ENCODE peak calls at places on chromosomes 13 and 19, in five cellular contexts. Y is heart right ventricle, G is psoas muscle, J is ovary, Q is A549. D is an unnamed sample.

GRCh38 chr19:48393196-48393558 is 291 bp upstream of the GRIN2D start:
- DNase-seq in Y (no peak), G (no peak), J (no peak), Q (peak; percentile 51), D (no peak)

GRCh38 chr19:18842166-18842565 is 10.4 kb downstream of the UPF1 start:
- DNase-seq in Y (no peak), G (no peak), J (no peak), Q (no peak), D (no peak)

GRCh38 chr19:8585894-8586750 is 8.9 kb upstream of the MYO1F start:
- DNase-seq in Y (no peak), G (no peak), J (no peak), Q (peak; percentile 61), D (peak; percentile 59)

GRCh38 chr13:37621811-37622361 is 23.3 kb upstream of the POSTN start:
- DNase-seq in Y (no peak), G (no peak), J (peak; percentile 12), Q (no peak), D (peak; percentile 31)

GRCh38 chr13:40190656-40191100 is 475.8 kb downstream of the FOXO1 start:
- DNase-seq in Y (no peak), G (peak; percentile 40), J (no peak), Q (no peak), D (no peak)

GRCh38 chr19:41323430-41324125 is 13.6 kb downstream of the CCDC97 start:
- DNase-seq in Y (no peak), G (peak; percentile 81), J (peak; percentile 85), Q (peak; percentile 87), D (no peak)

GRCh38 chr13:19581675-19582074 is 20.3 kb upstream of the TPTE2 start:
- DNase-seq in Y (no peak), G (no peak), J (no peak), Q (no peak), D (no peak)

GRCh38 chr19:1281270-1281894 is 4.3 kb upstream of the EFNA2 start:
- DNase-seq in Y (no peak), G (no peak), J (no peak), Q (no peak), D (no peak)

GRCh38 chr19:3129112-3129511 is 6.7 kb upstream of the GNA15 start:
- DNase-seq in Y (no peak), G (no peak), J (no peak), Q (peak; percentile 51), D (no peak)

GRCh38 chr13:63595811-63596210 is 2180.2 kb upstream of the PCDH20 start:
- DNase-seq in Y (no peak), G (no peak), J (no peak), Q (no peak), D (no peak)

GRCh38 chr13:37473035-37473434 is 125.5 kb downstream of the POSTN start:
- DNase-seq in Y (no peak), G (no peak), J (no peak), Q (no peak), D (no peak)

GRCh38 chr13:113458218-113459065 is 5.2 kb upstream of the ADPRHL1 start:
- DNase-seq in Y (peak; percentile 43), G (no peak), J (no peak), Q (peak; percentile 21), D (no peak)

GRCh38 chr13:113209336-113209879 is at the start of gene CUL4A:
- DNase-seq in Y (peak; percentile 80), G (peak; percentile 84), J (peak; percentile 83), Q (peak; percentile 76), D (peak; percentile 77)

GRCh38 chr13:31587696-31588266 is 151.5 kb upstream of the RXFP2 start:
- DNase-seq in Y (no peak), G (no peak), J (no peak), Q (no peak), D (no peak)

GRCh38 chr19:6421075-6422014 is 3.3 kb downstream of the KHSRP start:
- DNase-seq in Y (no peak), G (no peak), J (no peak), Q (no peak), D (no peak)

GRCh38 chr19:3203754-3204645 is 18.3 kb downstream of the NCLN start:
- DNase-seq in Y (no peak), G (no peak), J (no peak), Q (no peak), D (no peak)

GRCh38 chr19:7454998-7455397 is 33.8 kb downstream of the PEX11G start:
- DNase-seq in Y (no peak), G (no peak), J (no peak), Q (no peak), D (no peak)

GRCh38 chr13:34765446-34766180 is 176.5 kb upstream of the NBEA start:
- DNase-seq in Y (no peak), G (no peak), J (no peak), Q (no peak), D (no peak)

GRCh38 chr13:110944121-110944967 is 29.5 kb upstream of the ANKRD10 start:
- DNase-seq in Y (peak; percentile 33), G (no peak), J (no peak), Q (peak; percentile 65), D (no peak)

GRCh38 chr13:101875717-101876393 is 423.4 kb downstream of the ITGBL1 start:
- DNase-seq in Y (no peak), G (no peak), J (no peak), Q (peak; percentile 28), D (no peak)

GRCh38 chr13:85277753-85278152 is 521.5 kb downstream of the SLITRK6 start:
- DNase-seq in Y (no peak), G (no peak), J (no peak), Q (peak; percentile 19), D (no peak)

GRCh38 chr19:4360641-4361151 is 17.3 kb downstream of the MPND start:
- DNase-seq in Y (no peak), G (no peak), J (peak; percentile 83), Q (no peak), D (no peak)

GRCh38 chr13:38755792-38756191 is 68.9 kb downstream of the FREM2 start:
- DNase-seq in Y (no peak), G (no peak), J (no peak), Q (no peak), D (no peak)

GRCh38 chr13:101767096-101767495 is 314.6 kb downstream of the ITGBL1 start:
- DNase-seq in Y (no peak), G (no peak), J (no peak), Q (no peak), D (no peak)

GRCh38 chr19:15673176-15673654 is 328 bp downstream of the CYP4F12 start:
- DNase-seq in Y (no peak), G (no peak), J (no peak), Q (peak; percentile 63), D (no peak)

GRCh38 chr19:48635263-48635965 is 1.8 kb downstream of the DBP start:
- DNase-seq in Y (peak; percentile 78), G (peak; percentile 80), J (peak; percentile 84), Q (peak; percentile 73), D (peak; percentile 70)

GRCh38 chr19:661427-662196 is 1.4 kb downstream of the RNF126 start:
- DNase-seq in Y (no peak), G (no peak), J (no peak), Q (no peak), D (no peak)

GRCh38 chr19:13063461-13064091 is 39.1 kb downstream of the LYL1 start:
- DNase-seq in Y (peak; percentile 75), G (peak; percentile 69), J (no peak), Q (no peak), D (no peak)

GRCh38 chr19:47376589-47377144 is 27.6 kb downstream of the DHX34 start:
- DNase-seq in Y (no peak), G (no peak), J (no peak), Q (no peak), D (no peak)

GRCh38 chr13:109387438-109387837 is 398.9 kb downstream of the IRS2 start:
- DNase-seq in Y (no peak), G (no peak), J (no peak), Q (no peak), D (no peak)

GRCh38 chr13:109390391-109390790 is 396.0 kb downstream of the IRS2 start:
- DNase-seq in Y (no peak), G (no peak), J (no peak), Q (no peak), D (no peak)

GRCh38 chr13:109389892-109390345 is 396.5 kb downstream of the IRS2 start:
- DNase-seq in Y (no peak), G (no peak), J (no peak), Q (no peak), D (no peak)

GRCh38 chr13:109393045-109393444 is 393.3 kb downstream of the IRS2 start:
- DNase-seq in Y (no peak), G (no peak), J (no peak), Q (no peak), D (no peak)

GRCh38 chr13:109389456-109389855 is 396.9 kb downstream of the IRS2 start:
- DNase-seq in Y (no peak), G (no peak), J (no peak), Q (no peak), D (no peak)
- H3K27ac ChIP-seq in Y (no peak overlapping the region), G (no peak overlapping the region), J (no peak overlapping the region), Q (no peak overlapping the region), D (peak overlapping the region; percentile 31)

DNA sequence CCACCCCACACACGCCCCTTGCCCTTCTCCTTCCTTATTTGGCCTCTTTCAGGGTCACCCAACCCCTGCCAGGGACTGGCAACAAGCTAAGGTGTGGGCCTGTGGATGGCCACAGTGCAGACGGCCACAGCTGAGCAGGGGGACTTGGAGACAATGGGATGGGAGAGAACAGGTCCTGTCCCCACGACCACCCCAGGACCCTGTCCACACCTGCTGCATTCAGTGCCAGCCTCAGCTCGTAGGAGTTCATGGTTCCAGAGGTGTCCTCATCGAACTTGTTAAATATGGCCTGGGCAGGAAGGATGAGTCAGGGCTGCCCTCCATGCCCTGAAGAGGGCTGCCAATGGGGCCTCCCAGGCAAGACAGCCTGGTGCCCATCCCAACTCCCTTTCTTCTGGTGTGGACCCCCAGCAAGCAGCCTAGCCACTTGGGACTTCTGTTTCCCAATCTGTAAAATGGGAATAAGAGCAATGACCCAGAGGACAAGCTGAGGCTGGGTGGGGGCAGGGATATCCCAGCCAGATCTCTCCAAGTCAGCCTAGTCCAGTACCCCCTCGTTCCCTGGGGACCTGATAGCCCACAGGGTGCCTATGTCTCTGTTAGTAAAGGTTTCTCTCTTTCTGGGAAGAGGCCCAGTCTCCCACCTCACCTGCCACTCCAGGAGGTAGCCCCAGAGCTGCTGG is 10.6 kb downstream of the CAPN12 start:
- DNase-seq in Y (no peak), G (no peak), J (no peak), Q (peak; percentile 53), D (no peak)
- H3K27ac ChIP-seq in Y (no peak overlapping the region), G (peak overlapping the region; percentile 46), J (peak overlapping the region; percentile 71), Q (peak overlapping the region; percentile 84), D (peak overlapping the region; percentile 88)

GRCh38 chr19:9863759-9864158 is 28.6 kb downstream of the PIN1 start:
- DNase-seq in Y (no peak), G (no peak), J (no peak), Q (no peak), D (no peak)
- H3K27ac ChIP-seq in Y (no peak overlapping the region), G (no peak overlapping the region), J (no peak overlapping the region), Q (no peak overlapping the region), D (no peak overlapping the region)

GRCh38 chr19:17680235-17680722 is 7.9 kb downstream of the UNC13A start:
- DNase-seq in Y (peak; percentile 88), G (peak; percentile 78), J (peak; percentile 51), Q (peak; percentile 75), D (peak; percentile 42)
- H3K27ac ChIP-seq in Y (no peak overlapping the region), G (no peak overlapping the region), J (no peak overlapping the region), Q (peak overlapping the region; percentile 82), D (no peak overlapping the region)